ENCODE peak calls at places on chromosome 2, in six cellular contexts. M is lower lobe of right lung; U is uterus; Z is CD4-positive, alpha-beta memory T cell; E is A673; O is K562. W is an unnamed sample.

GRCh38 chr2:188937228-188938220 is 36.6 kb upstream of the COL3A1 start:
- DNase-seq in Z (no peak), M (no peak), O (no peak), E (peak; percentile 41), U (no peak), W (no peak)

GRCh38 chr2:164875334-164876205 is 33.9 kb upstream of the COBLL1 start:
- DNase-seq in O (no peak), E (no peak), U (no peak), M (no peak), Z (no peak), W (no peak)

GRCh38 chr2:60091884-60092283 is 461.6 kb downstream of the BCL11A start:
- DNase-seq in M (no peak), Z (no peak), U (no peak), O (no peak), E (no peak), W (no peak)

GRCh38 chr2:103135679-103136078 is 373.8 kb downstream of the TMEM182 start:
- DNase-seq in O (no peak), U (no peak), M (no peak), Z (no peak), E (no peak), W (no peak)

GRCh38 chr2:206031950-206032567 is 53.9 kb downstream of the INO80D start:
- DNase-seq in E (no peak), M (no peak), O (no peak), U (no peak), Z (no peak), W (no peak)

GRCh38 chr2:112776113-112776512 is 8.2 kb downstream of the IL1A start:
- DNase-seq in O (no peak), U (no peak), E (no peak), Z (no peak), M (no peak), W (peak; percentile 22)

GRCh38 chr2:68885811-68886075 is 14.5 kb upstream of the BMP10 start:
- DNase-seq in M (no peak), U (no peak), E (no peak), Z (no peak), O (no peak), W (no peak)

GRCh38 chr2:38665854-38666577 is at the start of gene GALM:
- DNase-seq in E (peak; percentile 94), M (peak; percentile 84), Z (peak; percentile 68), O (peak; percentile 80), U (peak; percentile 85), W (no peak)

GRCh38 chr2:169259402-169259801 is 102.9 kb downstream of the LRP2 start:
- DNase-seq in Z (no peak), M (no peak), O (no peak), E (no peak), U (no peak), W (no peak)

GRCh38 chr2:101329026-101329425 is 20.5 kb upstream of the RNF149 start:
- DNase-seq in Z (peak; percentile 71), E (no peak), O (no peak), U (no peak), M (no peak), W (peak; percentile 75)
- H3K4me1 ChIP-seq in Z (peaks cover 75% of the 10 kb centered on the region), E (no peaks in the 10 kb centered on the region), O (no peaks in the 10 kb centered on the region), U (no peaks in the 10 kb centered on the region), M (peaks cover 40% of the 10 kb centered on the region), W (peaks cover 45% of the 10 kb centered on the region)

GRCh38 chr2:156326488-156326887 is 6.0 kb downstream of the NR4A2 start:
- DNase-seq in O (no peak), Z (no peak), E (no peak), U (no peak), M (no peak), W (no peak)
- H3K4me1 ChIP-seq in O (peaks cover 8% of the 10 kb centered on the region), Z (peaks cover 19% of the 10 kb centered on the region), E (peaks cover under 1% of the 10 kb centered on the region), U (no peaks in the 10 kb centered on the region), M (peaks cover 32% of the 10 kb centered on the region), W (peaks cover 1% of the 10 kb centered on the region)

GRCh38 chr2:196274387-196274809 is 103.0 kb upstream of the STK17B start:
- DNase-seq in M (no peak), E (peak; percentile 70), Z (peak; percentile 64), U (no peak), O (no peak), W (peak; percentile 52)
- H3K4me1 ChIP-seq in M (peaks cover 35% of the 10 kb centered on the region), E (peaks cover 13% of the 10 kb centered on the region), Z (peaks cover 49% of the 10 kb centered on the region), U (no peaks in the 10 kb centered on the region), O (no peaks in the 10 kb centered on the region), W (peaks cover 54% of the 10 kb centered on the region)

GRCh38 chr2:150063950-150064549 is 423.4 kb downstream of the RND3 start:
- DNase-seq in E (no peak), O (no peak), U (no peak), Z (no peak), M (no peak), W (no peak)
- H3K4me1 ChIP-seq in E (no peaks in the 10 kb centered on the region), O (no peaks in the 10 kb centered on the region), U (no peaks in the 10 kb centered on the region), Z (no peaks in the 10 kb centered on the region), M (no peaks in the 10 kb centered on the region), W (no peaks in the 10 kb centered on the region)

GRCh38 chr2:217904614-217904965 is 98.2 kb downstream of the TNS1 start:
- DNase-seq in M (no peak), Z (no peak), O (no peak), U (peak; percentile 23), E (no peak), W (no peak)
- H3K4me1 ChIP-seq in M (peaks cover 99% of the 10 kb centered on the region), Z (no peaks in the 10 kb centered on the region), O (peaks cover 7% of the 10 kb centered on the region), U (peaks cover 67% of the 10 kb centered on the region), E (peaks cover 6% of the 10 kb centered on the region), W (no peaks in the 10 kb centered on the region)

DNA sequence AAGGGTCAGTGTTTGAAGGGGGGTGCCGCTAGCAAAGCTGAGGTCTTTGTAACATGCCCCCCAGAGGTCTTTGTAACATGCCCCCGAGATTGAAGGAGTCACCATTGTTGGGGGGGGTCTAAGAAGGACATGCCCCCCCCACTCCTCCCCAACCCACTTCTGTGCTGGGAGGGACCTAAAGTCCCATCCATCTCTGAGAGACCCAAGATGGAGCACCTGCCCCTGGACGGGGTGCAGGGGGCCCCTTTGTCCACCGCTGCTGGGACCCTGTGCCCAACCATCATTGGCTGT is 5.9 kb upstream of the ASIC4 start:
- DNase-seq in E (no peak), U (no peak), O (no peak), M (no peak), Z (no peak), W (no peak)
- H3K4me1 ChIP-seq in E (peaks cover 71% of the 10 kb centered on the region), U (peaks cover 13% of the 10 kb centered on the region), O (peaks cover 84% of the 10 kb centered on the region), M (peaks cover 16% of the 10 kb centered on the region), Z (peaks cover 18% of the 10 kb centered on the region), W (peaks cover 5% of the 10 kb centered on the region)

DNA sequence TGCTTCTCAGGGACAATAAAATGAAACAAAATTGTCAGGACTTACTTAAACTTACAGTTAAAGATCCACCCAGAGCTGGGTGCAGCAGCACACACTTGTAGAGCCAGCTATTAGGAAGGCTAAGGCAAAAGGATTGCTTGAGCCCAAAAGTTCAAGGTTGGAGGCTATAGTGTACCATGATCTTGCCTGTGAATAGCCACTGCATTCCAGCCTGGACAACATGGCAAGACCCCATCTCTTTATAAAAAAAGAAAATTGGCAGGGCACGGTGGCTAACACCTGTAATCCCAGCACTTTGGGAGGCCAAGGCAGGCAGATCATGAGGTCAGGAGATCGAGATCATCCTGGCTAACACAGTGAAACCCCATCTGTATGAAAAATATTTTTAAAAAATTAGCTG is 34.6 kb downstream of the ACVR1 start:
- DNase-seq in Z (no peak), M (no peak), U (no peak), E (no peak), O (no peak), W (no peak)
- H3K4me1 ChIP-seq in Z (peaks cover 18% of the 10 kb centered on the region), M (peaks cover 59% of the 10 kb centered on the region), U (no peaks in the 10 kb centered on the region), E (peaks cover 52% of the 10 kb centered on the region), O (peaks cover 14% of the 10 kb centered on the region), W (no peaks in the 10 kb centered on the region)